ENCODE peak calls at places on chromosomes 16 and 17, in seven cellular contexts. Y is gastrocnemius medialis, A is BJ, S is Peyer's patch, K is WERI-Rb-1, Z is esophagus squamous epithelium, M is foreskin fibroblast. P is an unnamed sample.

GRCh38 chr17:50523208-50523607 is 9.3 kb upstream of the EPN3 start:
- DNase-seq in Y (no peak), K (no peak), A (no peak), Z (no peak), S (no peak), M (no peak), P (no peak)

GRCh38 chr17:30482555-30482954 is 5.3 kb downstream of the GOSR1 start:
- DNase-seq in Y (no peak), S (no peak), Z (no peak), M (no peak), A (no peak), K (no peak), P (no peak)

GRCh38 chr16:12145918-12146317 is 169.4 kb downstream of the SNX29 start:
- DNase-seq in S (no peak), K (no peak), A (no peak), Z (no peak), Y (no peak), M (no peak), P (no peak)

GRCh38 chr16:397736-398332 is 835 bp downstream of the NME4 start:
- DNase-seq in S (peak), A (no peak), Y (peak), K (peak), M (peak), Z (no peak), P (no peak)

GRCh38 chr16:63530974-63531373 is 1494.7 kb upstream of the CDH8 start:
- DNase-seq in K (no peak), S (no peak), Z (no peak), M (no peak), Y (no peak), A (no peak), P (no peak)

GRCh38 chr17:5770556-5771270 is 186.4 kb upstream of the NLRP1 start:
- DNase-seq in A (no peak), K (no peak), Y (no peak), M (no peak), S (no peak), Z (no peak), P (no peak)

GRCh38 chr16:78639775-78640174 is 540.3 kb downstream of the WWOX start:
- DNase-seq in Y (no peak), M (no peak), K (no peak), A (no peak), Z (no peak), S (no peak), P (peak)

GRCh38 chr17:15106540-15106939 is 158.6 kb downstream of the PMP22 start:
- DNase-seq in Y (no peak), K (no peak), M (no peak), S (no peak), A (no peak), Z (no peak), P (no peak)

GRCh38 chr17:63703029-63703428 is 3.1 kb upstream of the LIMD2 start:
- DNase-seq in A (no peak), K (no peak), Y (no peak), Z (no peak), M (no peak), S (peak), P (no peak)

GRCh38 chr17:27457731-27458523 is 1.7 kb downstream of the KSR1 start:
- DNase-seq in Z (no peak), K (peak), A (peak), S (no peak), M (no peak), Y (no peak), P (peak)

GRCh38 chr16:89822188-89823086 is 5.8 kb upstream of the SPIRE2 start:
- DNase-seq in M (no peak), K (peak), Y (no peak), A (no peak), Z (no peak), S (peak), P (no peak)

GRCh38 chr17:45262516-45263476 is 902 bp upstream of the SPATA32 start:
- DNase-seq in Z (no peak), A (no peak), S (no peak), K (no peak), M (peak), Y (peak), P (no peak)

DNA sequence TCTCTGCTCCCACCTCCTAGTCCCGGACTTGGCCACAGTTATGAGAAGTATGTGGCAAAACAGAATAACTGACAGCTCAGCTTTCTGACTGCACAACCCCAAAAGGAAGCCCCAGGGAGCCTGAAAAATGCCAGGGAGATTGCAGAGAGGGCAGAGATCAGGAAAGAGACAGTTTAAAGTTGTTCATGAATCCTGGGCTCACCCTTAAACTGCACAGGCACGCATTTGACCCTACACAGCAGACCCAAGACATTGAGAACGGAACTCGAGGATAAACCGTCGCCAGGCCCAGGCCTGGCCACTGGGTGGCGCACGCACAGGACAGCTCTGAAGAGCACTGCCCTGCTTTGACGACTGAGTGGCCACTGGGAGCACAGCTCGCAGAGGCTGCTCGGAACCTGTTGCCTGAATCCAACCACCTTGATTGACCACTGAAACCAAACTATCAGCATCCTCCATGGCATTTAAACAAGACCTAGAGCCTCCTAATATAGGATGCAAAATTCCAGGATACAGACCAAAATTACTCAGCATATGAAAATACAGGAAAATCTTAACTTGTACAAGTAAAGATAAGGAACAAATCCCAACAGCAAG is 114.0 kb downstream of the C16orf95 start:
- DNase-seq in Z (no peak), A (no peak), K (peak), M (peak), S (peak), Y (no peak), P (peak)
- H3K4me3 ChIP-seq in Z (no peak), A (no peak), K (no peak), M (no peak), S (no peak), Y (no peak), P (no peak)

GRCh38 chr16:72819345-72819744 is 228.6 kb downstream of the ZFHX3 start:
- DNase-seq in A (peak), M (peak), Y (no peak), Z (no peak), S (no peak), K (no peak), P (no peak)

GRCh38 chr16:72821551-72821950 is 226.4 kb downstream of the ZFHX3 start:
- DNase-seq in Y (no peak), S (no peak), K (no peak), A (no peak), Z (no peak), M (no peak), P (no peak)

GRCh38 chr16:72815348-72816318 is 232.3 kb downstream of the ZFHX3 start:
- DNase-seq in K (no peak), A (no peak), S (no peak), M (no peak), Y (no peak), Z (no peak), P (peak)

GRCh38 chr16:72814226-72814625 is 233.7 kb downstream of the ZFHX3 start:
- DNase-seq in S (no peak), M (peak), K (no peak), Y (no peak), A (no peak), Z (no peak), P (no peak)

DNA sequence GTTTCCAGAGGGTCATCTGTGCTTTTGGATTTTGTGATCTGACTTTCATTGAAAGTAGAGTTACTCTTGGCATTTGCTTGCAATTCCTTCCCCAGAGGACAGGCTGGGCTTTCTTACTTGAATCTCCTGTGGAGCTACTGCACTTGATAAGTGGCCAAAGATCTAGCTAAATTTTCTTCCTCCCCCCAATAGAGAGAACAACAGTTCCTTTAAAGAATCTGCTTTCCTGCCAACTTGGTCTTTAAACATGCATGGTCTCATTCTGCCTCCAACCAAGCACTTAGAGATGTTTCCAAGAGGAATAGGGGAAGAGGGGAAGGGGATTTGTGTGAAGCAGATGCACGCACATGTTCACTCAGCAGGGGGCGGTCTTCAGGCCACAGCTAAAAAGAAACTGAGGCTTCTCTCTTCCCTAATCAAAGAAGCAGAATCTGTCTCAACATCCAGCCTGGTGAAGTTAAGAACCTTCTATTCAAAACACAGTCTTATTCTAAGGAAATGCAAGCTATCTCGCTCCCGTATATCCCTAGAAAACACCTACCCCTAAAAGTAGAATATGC is 229.6 kb downstream of the ZFHX3 start:
- DNase-seq in S (no peak), A (no peak), M (no peak), Z (no peak), K (no peak), Y (no peak), P (no peak)
- TF ChIP-seq CTCF in S (no peak), A (peak), M (peak), Z (no peak), K (peak), Y (no peak), P (no peak)

GRCh38 chr16:76278976-76279375 is 1.8 kb downstream of the CNTNAP4 start:
- DNase-seq in Z (no peak), S (no peak), K (no peak), Y (no peak), M (no peak), A (no peak), P (peak)

GRCh38 chr16:76280421-76280820 is 3.2 kb downstream of the CNTNAP4 start:
- DNase-seq in S (no peak), Y (no peak), M (no peak), Z (no peak), K (no peak), A (no peak), P (no peak)

GRCh38 chr16:76278086-76278485 is 885 bp downstream of the CNTNAP4 start:
- DNase-seq in A (no peak), S (no peak), Z (no peak), M (no peak), Y (no peak), K (no peak), P (no peak)

DNA sequence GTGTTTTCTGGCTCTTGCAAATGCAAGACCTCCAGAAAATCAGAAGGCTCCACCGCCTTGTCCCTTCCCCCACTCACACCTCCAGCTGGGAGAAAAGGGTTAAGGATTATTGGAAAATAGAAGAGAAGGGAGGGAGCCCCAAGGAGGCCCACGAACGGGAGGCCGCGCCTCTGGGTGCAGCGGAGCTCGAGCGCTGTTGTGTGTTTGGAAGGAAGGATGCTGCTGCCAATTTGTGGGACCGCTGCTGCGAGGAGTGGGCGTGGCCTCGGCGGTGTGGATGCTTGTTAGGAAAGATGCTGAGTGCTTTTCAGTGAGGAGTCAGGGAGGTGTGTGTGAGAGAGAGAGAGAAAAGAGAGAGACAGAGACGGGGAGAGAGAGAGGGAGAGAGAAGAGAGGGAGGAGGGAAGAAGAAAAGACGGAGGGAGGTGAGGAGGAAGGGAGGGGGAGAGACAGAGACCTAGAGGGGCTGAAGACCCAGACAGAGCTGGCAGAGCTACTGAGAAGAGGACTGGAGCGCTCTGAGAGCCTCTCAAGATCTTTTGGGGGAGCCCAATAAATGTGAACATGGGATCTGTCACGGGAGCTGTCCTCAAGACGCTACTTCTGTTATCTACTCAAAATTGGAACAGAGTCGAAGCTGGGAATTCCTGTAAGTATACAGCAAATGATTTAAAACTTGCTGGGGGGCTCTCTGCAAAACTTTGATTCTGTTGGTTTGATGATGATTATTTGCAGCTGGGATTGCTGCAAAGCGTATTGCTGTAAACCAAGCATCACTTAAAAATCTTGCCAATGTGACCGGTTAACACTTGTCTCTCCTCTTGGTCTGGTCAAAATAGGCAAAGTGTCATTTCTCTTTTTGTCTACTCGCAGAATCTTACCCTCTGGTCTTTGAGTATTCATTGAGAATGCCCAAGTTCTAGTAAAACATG is at the start of gene CNTNAP4:
- DNase-seq in Y (no peak), M (no peak), K (peak), S (no peak), Z (no peak), A (no peak), P (no peak)
- H3K4me3 ChIP-seq in Y (no peak), M (no peak), K (no peak), S (no peak), Z (no peak), A (no peak), P (no peak)

GRCh38 chr17:58541249-58541648 is 26.8 kb upstream of the MTMR4 start:
- DNase-seq in A (no peak), Z (no peak), Y (no peak), K (peak), M (no peak), S (no peak), P (peak)
- TF ChIP-seq CTCF in A (peak), Z (peak), Y (no peak), K (peak), M (no peak), S (no peak), P (peak)

GRCh38 chr16:51150159-51150893 is 744 bp downstream of the SALL1 start:
- DNase-seq in S (no peak), Y (no peak), Z (no peak), A (no peak), K (peak), M (no peak), P (no peak)

GRCh38 chr16:51151951-51152663 is 1.0 kb upstream of the SALL1 start:
- DNase-seq in Z (no peak), Y (no peak), K (peak), A (no peak), M (peak), S (no peak), P (no peak)

GRCh38 chr16:51149721-51150158 is 1.3 kb downstream of the SALL1 start:
- DNase-seq in Y (no peak), K (peak), M (no peak), Z (no peak), A (no peak), S (no peak), P (no peak)

GRCh38 chr16:51151435-51151950 is 423 bp upstream of the SALL1 start:
- DNase-seq in M (peak), A (no peak), K (peak), Y (no peak), S (no peak), Z (no peak), P (no peak)

GRCh38 chr16:51150894-51151320 is at the start of gene SALL1:
- DNase-seq in A (no peak), K (no peak), S (no peak), Y (no peak), M (no peak), Z (no peak), P (no peak)
- H3K4me3 ChIP-seq in A (peak), K (peak), S (peak), Y (peak), M (peak), Z (peak), P (no peak)

GRCh38 chr16:47142469-47143328 is 1.0 kb downstream of the NETO2 start:
- DNase-seq in Y (no peak), A (no peak), M (peak), S (peak), K (peak), Z (no peak), P (peak)

GRCh38 chr16:47141773-47142468 is 1.8 kb downstream of the NETO2 start:
- DNase-seq in K (peak), S (peak), Z (peak), Y (peak), A (peak), M (peak), P (peak)

GRCh38 chr16:47144559-47144877 is 773 bp upstream of the NETO2 start:
- DNase-seq in S (no peak), Z (no peak), M (no peak), Y (no peak), A (no peak), K (no peak), P (no peak)

GRCh38 chr16:47143329-47143676 is 442 bp downstream of the NETO2 start:
- DNase-seq in M (peak), K (peak), Y (peak), A (no peak), Z (no peak), S (peak), P (peak)

DNA sequence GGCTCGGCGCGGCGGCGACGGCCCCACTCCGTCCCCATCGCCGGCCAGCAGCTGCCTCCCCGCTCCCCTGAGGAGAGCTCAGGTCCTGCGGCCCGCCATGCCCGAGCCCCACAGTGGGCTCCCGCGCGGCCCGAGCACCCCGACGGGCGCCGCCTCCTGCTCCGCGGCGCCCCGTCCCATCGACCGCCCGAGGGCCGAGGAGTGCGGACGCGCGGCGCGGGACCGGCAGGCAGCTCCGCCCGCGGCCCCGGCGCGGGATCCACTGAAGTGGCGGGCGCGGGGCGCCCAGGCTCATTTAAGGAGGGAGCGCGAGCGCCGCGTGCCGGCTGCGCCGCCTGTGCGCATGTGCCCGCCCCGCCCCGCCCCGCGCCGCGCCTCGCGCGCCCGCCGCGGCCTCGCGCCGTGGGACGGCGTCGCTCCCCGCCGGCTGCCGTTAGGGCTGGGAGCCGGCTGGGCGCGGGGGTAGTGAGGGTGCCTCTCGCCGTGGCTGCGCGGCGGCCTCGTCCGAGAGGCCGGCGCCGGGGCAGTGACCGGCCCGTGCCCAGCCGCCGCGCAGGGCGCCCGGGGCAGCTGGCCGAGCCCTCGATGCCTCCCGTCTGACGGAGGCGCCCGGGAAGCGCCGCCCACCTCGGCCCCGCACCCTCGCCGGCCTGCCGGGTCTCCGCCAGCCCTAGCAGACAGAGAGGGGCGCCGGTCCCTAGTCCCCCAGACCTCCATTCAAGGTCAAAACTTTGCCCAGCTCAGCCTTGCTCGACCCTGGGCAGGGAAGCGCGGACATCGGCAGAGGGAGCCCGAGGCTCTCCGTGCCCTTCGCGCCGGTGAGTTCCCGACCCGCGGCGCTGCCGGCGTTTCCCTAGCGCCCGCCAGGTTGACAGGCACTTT is at the start of gene NETO2:
- DNase-seq in S (peak), K (peak), Z (no peak), A (no peak), M (peak), Y (peak), P (peak)
- TF ChIP-seq CTCF in S (no peak), K (peak), Z (peak), A (peak), M (peak), Y (peak), P (peak)